ENCODE peak calls at places on chromosomes 3 and 15, in nine cellular contexts. A, T, S, G, I, F, V, M and J are unnamed samples.

GRCh38 chr15:83694030-83694429 is 40.1 kb downstream of the ADAMTSL3 start:
- DNase-seq in F (peak), A (no peak), S (no peak), V (no peak), M (no peak), G (peak), I (no peak), T (no peak), J (no peak)

GRCh38 chr15:78205337-78205736 is 29.0 kb downstream of the ACSBG1 start:
- DNase-seq in I (no peak), F (no peak), T (no peak), G (no peak), V (no peak), S (no peak), A (no peak), M (no peak), J (no peak)

GRCh38 chr15:89088605-89089315 is 504 bp downstream of the ABHD2 start:
- DNase-seq in S (no peak), V (no peak), A (no peak), F (no peak), T (no peak), M (peak), I (peak), G (peak), J (no peak)

GRCh38 chr3:188320757-188321156 is 166.8 kb downstream of the LPP start:
- DNase-seq in G (peak), V (no peak), S (no peak), M (no peak), A (no peak), I (no peak), F (no peak), T (no peak), J (peak)

GRCh38 chr15:95429345-95429744 is 901.2 kb upstream of the NR2F2 start:
- DNase-seq in T (no peak), M (no peak), V (no peak), G (no peak), I (no peak), A (no peak), F (no peak), S (no peak), J (no peak)

GRCh38 chr3:48636149-48636548 is 888 bp upstream of the SLC26A6 start:
- DNase-seq in S (no peak), V (no peak), F (no peak), A (no peak), I (no peak), T (no peak), G (peak), M (no peak), J (no peak)

GRCh38 chr15:26580943-26581342 is 191.9 kb downstream of the GABRB3 start:
- DNase-seq in M (no peak), I (no peak), F (no peak), G (no peak), V (no peak), S (no peak), A (no peak), T (no peak), J (no peak)

GRCh38 chr15:40270246-40270995 is 12.4 kb downstream of the ANKRD63 start:
- DNase-seq in A (no peak), I (no peak), S (no peak), V (no peak), F (no peak), M (no peak), G (no peak), T (no peak), J (no peak)

GRCh38 chr3:27326211-27326948 is 42.8 kb downstream of the NEK10 start:
- DNase-seq in I (no peak), V (no peak), F (no peak), G (peak), M (no peak), A (no peak), S (no peak), T (no peak), J (peak)